ENCODE peak calls at places on chromosomes 2 and 18, in four cellular contexts. N, K, R and Y are unnamed samples. For H3K9me3 and H3K4me1, the result is how much of the 10 kb centered on the place peaks cover.

GRCh38 chr18:46002934-46003333 is 35.8 kb upstream of the EPG5 start:
- DNase-seq in N (no peak), K (no peak), R (no peak), Y (no peak)

GRCh38 chr2:56204556-56204955 is 20.8 kb downstream of the CCDC85A start:
- DNase-seq in N (no peak), K (no peak), R (no peak), Y (no peak)

GRCh38 chr2:205220559-205220958 is 461.7 kb upstream of the NRP2 start:
- DNase-seq in N (no peak), K (no peak), R (no peak), Y (no peak)

GRCh38 chr2:172888704-172889103 is 153.1 kb downstream of the RAPGEF4 start:
- DNase-seq in N (no peak), K (no peak), R (no peak), Y (no peak)

GRCh38 chr2:47655563-47655880 is 127.4 kb upstream of the MSH6 start:
- DNase-seq in N (no peak), K (no peak), R (peak), Y (no peak)

GRCh38 chr2:103788875-103789715 is 1027.3 kb downstream of the TMEM182 start:
- DNase-seq in N (peak), K (no peak), R (no peak), Y (peak)

GRCh38 chr2:138176862-138177439 is 212.7 kb downstream of the HNMT start:
- DNase-seq in N (no peak), K (no peak), R (no peak), Y (no peak)

GRCh38 chr2:143513081-143513480 is 383.9 kb downstream of the ARHGAP15 start:
- DNase-seq in N (peak), K (peak), R (peak), Y (peak)

GRCh38 chr2:134174711-134175110 is 79.2 kb upstream of the MGAT5 start:
- DNase-seq in N (no peak), K (no peak), R (no peak), Y (no peak)

GRCh38 chr2:201220102-201220570 is 37.2 kb downstream of the CASP10 start:
- DNase-seq in N (no peak), K (no peak), R (peak), Y (peak)

GRCh38 chr2:238601433-238602222 is 174.9 kb downstream of the ASB1 start:
- DNase-seq in N (peak), K (peak), R (no peak), Y (no peak)

GRCh38 chr18:57789105-57789504 is 14.0 kb downstream of the ATP8B1 start:
- DNase-seq in N (peak), K (peak), R (no peak), Y (no peak)

DNA sequence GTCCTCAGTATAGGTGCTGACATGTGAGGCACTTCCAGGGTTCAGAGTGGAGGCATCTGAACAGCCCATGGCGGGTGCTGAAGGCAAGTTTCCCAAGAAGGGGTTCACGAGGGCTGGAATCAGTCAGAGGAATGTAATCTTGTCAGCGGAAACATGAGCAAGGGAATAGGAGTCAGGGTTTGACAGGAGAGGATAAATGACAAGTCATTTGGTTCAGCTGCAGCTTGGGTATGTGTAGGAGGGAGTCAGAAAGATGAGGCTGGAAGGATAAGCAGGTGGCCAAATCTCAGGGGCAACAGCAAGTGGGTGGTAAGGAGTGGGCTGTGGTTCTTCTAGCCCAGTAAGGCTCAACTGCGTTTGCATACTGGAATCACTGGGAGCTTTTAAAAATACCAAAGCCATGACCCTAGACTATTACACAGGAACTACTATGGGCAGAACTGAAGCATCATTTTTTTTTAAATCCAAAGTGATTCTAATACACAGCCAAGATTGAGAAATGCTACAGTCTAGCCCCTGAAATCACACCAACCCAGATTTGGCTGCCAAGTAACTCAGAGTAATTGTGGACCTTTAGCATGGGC is 41.8 kb upstream of the NAB1 start:
- DNase-seq in N (peak), K (peak), R (no peak), Y (no peak)
- H3K4me2 ChIP-seq in N (no peak), K (peak), R (no peak), Y (no peak)

GRCh38 chr2:80573950-80574349 is 269.4 kb upstream of the LRRTM1 start:
- DNase-seq in N (no peak), K (no peak), R (no peak), Y (no peak)

GRCh38 chr2:80573167-80573566 is 268.6 kb upstream of the LRRTM1 start:
- DNase-seq in N (no peak), K (no peak), R (no peak), Y (no peak)

GRCh38 chr2:80567991-80568390 is 263.4 kb upstream of the LRRTM1 start:
- DNase-seq in N (no peak), K (no peak), R (no peak), Y (no peak)
- H3K9me3 ChIP-seq in N (under half), K (under half), R (under half), Y (under half)

DNA sequence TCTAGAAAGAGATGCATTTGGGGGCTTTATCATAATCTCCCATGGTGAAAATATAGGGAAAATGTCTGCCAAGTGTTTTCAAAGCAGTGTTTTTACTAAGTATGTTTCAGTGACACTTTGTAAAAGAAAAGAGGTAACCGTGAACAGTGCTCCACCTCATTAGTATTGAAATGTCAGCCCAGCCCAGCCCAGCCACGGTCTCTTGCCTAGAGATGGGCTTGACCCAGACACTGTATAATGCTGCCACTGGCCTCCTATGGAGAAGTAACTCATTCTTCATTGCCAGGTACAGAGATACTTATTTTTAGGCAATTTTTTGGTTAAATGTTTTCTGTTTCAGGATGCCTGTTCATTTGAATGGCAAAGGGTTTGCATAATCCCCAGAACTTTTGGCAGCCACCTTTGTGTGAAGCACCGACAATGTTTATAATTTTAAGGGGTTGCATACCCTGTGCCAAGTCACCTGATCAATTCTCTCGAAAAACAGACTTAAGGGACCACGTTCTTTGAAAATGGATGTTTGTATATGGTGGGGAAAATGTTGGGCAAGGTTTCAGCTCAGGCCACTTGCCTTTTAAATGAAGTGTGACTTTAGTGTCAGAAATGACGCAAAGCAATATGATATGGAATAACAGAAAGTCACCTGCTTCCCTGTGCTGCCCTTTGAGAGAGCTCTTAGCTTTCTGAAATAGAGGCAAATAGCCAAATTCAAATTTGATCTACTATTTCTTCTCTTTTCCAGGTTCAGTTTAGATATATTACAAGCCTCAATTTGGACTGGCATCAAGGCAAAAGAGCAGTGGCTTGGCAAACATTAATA is 314.5 kb upstream of the RGPD4 start:
- DNase-seq in N (no peak), K (no peak), R (no peak), Y (no peak)
- H3K4me1 ChIP-seq in N (under half), K (under half), R (under half), Y (under half)

DNA sequence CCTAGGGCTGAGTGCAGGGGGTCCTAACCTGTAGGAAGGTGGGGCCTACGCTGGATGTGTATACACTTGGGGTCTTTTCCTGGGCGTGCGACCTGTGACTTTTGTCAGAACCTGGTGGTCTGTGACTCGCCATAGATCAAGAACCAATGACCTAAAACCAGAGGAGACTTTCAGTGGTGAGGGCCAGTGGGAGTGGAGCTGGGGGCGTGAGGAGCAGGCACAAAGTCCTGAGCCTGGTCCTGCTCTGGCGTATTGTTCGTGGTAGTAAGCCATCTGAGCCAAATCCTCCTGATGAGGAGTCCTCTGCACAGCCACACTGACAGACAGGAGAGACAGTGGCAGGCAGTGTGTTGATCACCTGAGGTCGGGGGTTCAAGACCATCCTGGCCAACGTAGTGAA is 8.9 kb downstream of the INPP4A start:
- DNase-seq in N (no peak), K (no peak), R (no peak), Y (no peak)
- H3K4me2 ChIP-seq in N (no peak), K (no peak), R (no peak), Y (no peak)

GRCh38 chr18:70931942-70932814 is 643.3 kb downstream of the SOCS6 start:
- DNase-seq in N (peak), K (peak), R (peak), Y (peak)
- H3K9me3 ChIP-seq in N (under half), K (under half), R (under half), Y (under half)

GRCh38 chr2:46328316-46328715 is 31.1 kb downstream of the EPAS1 start:
- DNase-seq in N (no peak), K (no peak), R (no peak), Y (no peak)
- H3K4me1 ChIP-seq in N (half or more), K (half or more), R (under half), Y (under half)